ENCODE peak calls at places on chromosomes 16 and 17, in four cellular contexts. O is mucosa of descending colon, U is epithelial cell of esophagus, F is fibroblast of lung. P is an unnamed sample.

GRCh38 chr17:29616300-29617048 is 6.2 kb downstream of the CORO6 start:
- DNase-seq in O (peak), U (no peak), F (no peak), P (no peak)

GRCh38 chr17:29621751-29622194 is 939 bp downstream of the CORO6 start:
- DNase-seq in O (no peak), U (no peak), F (no peak), P (no peak)

GRCh38 chr17:8911205-8911604 is 43.7 kb upstream of the PIK3R6 start:
- DNase-seq in O (no peak), U (no peak), F (no peak), P (no peak)

GRCh38 chr16:72169708-72170107 is 2.2 kb downstream of the PMFBP1 start:
- DNase-seq in O (no peak), U (no peak), F (no peak), P (no peak)

GRCh38 chr17:38710985-38711384 is 5.9 kb downstream of the MLLT6 start:
- DNase-seq in O (no peak), U (no peak), F (no peak), P (no peak)

GRCh38 chr16:13953501-13953900 is 33.5 kb downstream of the ERCC4 start:
- DNase-seq in O (no peak), U (no peak), F (no peak), P (no peak)

GRCh38 chr16:58034128-58034685 is 8.7 kb downstream of the MMP15 start:
- DNase-seq in O (no peak), U (no peak), F (no peak), P (no peak)

GRCh38 chr16:11089504-11090124 is 145.2 kb downstream of the CLEC16A start:
- DNase-seq in O (peak), U (no peak), F (peak), P (peak)

GRCh38 chr17:38738007-38738662 is 8.0 kb downstream of the CISD3 start:
- DNase-seq in O (no peak), U (no peak), F (no peak), P (no peak)

GRCh38 chr16:77660311-77660710 is 62.0 kb upstream of the NUDT7 start:
- DNase-seq in O (no peak), U (peak), F (peak), P (peak)

GRCh38 chr17:43644081-43644480 is 17.6 kb downstream of the MEOX1 start:
- DNase-seq in O (no peak), U (peak), F (no peak), P (no peak)

GRCh38 chr17:31754239-31754945 is 104.7 kb downstream of the COPRS start:
- DNase-seq in O (no peak), U (peak), F (peak), P (peak)

GRCh38 chr17:63189082-63189481 is 223.0 kb downstream of the TANC2 start:
- DNase-seq in O (no peak), U (peak), F (peak), P (peak)

GRCh38 chr17:6660765-6661463 is 9.4 kb downstream of the C17orf100 start:
- DNase-seq in O (no peak), U (no peak), F (no peak), P (no peak)

GRCh38 chr16:31181102-31181830 is 1.3 kb downstream of the FUS start:
- DNase-seq in O (peak), U (peak), F (peak), P (peak)

GRCh38 chr17:30310562-30310961 is 18.8 kb upstream of the BLMH start:
- DNase-seq in O (no peak), U (no peak), F (no peak), P (no peak)

GRCh38 chr17:21132428-21132827 is 5.7 kb downstream of the DHRS7B start:
- DNase-seq in O (no peak), U (no peak), F (no peak), P (no peak)

GRCh38 chr17:21127508-21128077 is 829 bp downstream of the DHRS7B start:
- DNase-seq in O (no peak), U (peak), F (no peak), P (peak)

GRCh38 chr17:21126645-21127507 is at the start of gene DHRS7B:
- DNase-seq in O (peak), U (peak), F (peak), P (peak)

GRCh38 chr17:21131090-21131616 is 4.4 kb downstream of the DHRS7B start:
- DNase-seq in O (no peak), U (no peak), F (no peak), P (no peak)

DNA sequence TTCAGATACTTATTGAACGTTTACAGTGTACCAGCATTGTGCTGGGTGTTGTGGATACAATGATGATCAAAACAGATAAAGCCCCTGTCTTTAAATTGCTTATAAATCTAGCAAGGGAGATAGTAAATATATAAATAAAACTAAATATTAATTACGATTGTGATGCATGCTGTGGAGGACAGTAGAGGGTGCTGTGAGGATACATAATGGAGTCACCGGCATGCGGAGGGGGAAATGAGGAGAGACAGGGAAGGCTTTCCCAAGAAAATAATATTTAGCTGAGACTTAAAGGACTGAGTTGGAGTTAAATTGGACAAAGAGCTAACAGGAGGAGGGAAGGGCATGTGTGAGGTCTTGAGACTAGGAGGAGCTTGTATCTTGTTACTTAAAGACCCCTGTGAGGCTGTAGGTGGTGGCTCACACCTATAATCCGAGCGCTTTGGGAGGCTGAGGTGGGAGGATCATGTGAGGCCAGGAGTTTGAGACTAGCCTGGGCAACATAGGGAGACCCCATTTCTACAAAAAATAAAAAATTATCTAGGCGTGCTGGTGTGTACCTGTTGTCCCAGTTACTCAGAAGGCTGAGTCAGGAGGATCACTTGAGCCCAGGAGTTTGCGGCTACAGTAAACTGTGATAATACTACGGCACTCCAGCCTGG is 2.4 kb downstream of the DHRS7B start:
- DNase-seq in O (no peak), U (peak), F (peak), P (peak)
- TF ChIP-seq CTCF in O (no peak), U (peak), F (peak), P (peak)

DNA sequence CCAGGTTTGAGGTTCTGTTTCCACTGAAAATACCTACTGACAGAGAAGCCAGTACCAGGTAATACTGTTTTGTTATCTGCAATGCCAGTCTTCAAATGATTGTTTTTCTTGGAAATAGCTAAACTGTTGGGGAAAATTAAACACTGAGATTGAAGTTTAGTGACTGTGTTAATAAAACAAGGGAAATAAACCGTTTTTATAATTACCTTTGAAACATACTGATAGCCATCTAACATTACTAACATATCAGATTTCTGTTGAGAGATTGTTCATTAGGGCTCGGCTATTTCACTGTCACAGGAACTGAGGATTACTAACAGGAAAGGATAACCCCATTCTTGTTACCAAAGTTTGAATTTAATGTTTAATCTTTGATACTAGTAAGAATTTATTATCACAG is 42.1 kb downstream of the CYB5B start:
- DNase-seq in O (no peak), U (no peak), F (no peak), P (no peak)
- H3K4me3 ChIP-seq in O (no peak), U (no peak), F (no peak), P (no peak)

DNA sequence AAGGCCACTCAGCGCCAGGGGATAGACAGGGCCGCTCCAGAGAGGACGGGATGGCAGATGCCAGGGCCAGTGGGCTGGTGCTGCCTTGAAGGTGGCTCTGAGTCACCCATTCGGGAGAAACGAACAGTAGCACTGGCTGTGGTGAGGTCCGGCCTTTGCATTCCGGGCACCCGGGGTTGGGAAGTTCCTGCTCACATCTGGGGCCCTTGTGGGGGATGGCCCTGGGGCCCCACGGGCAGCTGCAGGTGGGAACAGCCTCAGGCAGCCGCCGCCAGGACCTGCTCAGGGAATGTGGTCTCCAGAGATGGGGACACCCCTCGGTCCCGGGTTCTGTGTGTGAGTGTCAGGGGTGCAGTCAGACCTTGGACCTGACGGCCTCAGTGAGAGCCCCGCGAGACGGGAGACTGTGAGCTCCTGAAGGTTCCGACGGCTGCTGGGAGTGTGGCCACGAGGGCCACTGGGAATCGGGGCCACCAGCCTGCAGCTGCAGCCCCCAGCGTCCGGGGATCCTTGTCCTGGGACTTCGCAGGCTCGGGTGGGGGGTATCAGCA is 1.4 kb downstream of the CBFA2T3 start:
- DNase-seq in O (no peak), U (no peak), F (no peak), P (no peak)
- TF ChIP-seq CTCF in O (no peak), U (no peak), F (no peak), P (no peak)

GRCh38 chr16:66580605-66581209 is 1.4 kb downstream of the CMTM2 start:
- DNase-seq in O (no peak), U (peak), F (peak), P (peak)
- H3K4me3 ChIP-seq in O (no peak), U (no peak), F (no peak), P (no peak)

DNA sequence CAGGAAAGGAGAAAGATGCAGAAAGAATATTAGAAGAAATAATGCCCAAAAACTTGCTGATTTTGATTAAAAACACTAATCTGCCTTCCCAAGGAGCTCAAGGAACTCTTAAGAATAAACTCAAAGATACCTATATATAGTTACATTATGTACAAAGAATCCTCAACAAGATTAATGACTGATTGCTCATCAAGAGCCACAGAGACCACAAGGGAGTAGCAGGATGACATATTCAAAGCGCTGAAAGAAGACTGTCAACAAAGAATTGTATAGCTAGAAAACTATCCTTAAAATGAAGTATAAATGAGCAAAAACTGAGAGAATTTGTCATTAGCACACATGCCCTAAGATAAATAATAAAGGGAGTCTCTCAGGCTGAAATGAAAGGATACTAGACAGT is 6.2 kb downstream of the LPCAT2 start:
- DNase-seq in O (no peak), U (peak), F (peak), P (no peak)
- TF ChIP-seq CTCF in O (no peak), U (no peak), F (no peak), P (no peak)

DNA sequence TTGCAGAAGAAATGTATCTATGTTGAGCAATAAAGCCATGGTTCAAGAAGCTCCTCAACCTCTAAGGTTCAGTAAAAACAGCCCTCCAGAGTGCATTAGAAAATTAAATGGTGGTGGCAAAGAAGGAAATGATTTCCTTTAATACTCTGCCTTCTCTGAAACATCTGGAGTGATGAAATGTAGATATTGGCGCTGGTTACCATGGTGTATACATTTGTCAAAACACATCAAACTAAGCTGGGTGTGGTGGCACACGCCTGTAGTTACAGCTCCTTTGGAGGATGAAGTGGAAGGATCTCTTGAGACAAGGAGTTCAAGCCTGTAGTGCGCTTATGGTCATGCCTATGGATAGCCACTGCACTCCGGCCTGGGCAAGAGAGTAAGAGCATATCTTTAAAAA is 6.0 kb downstream of the CAPNS2 start:
- DNase-seq in O (no peak), U (peak), F (no peak), P (peak)
- H3K4me3 ChIP-seq in O (no peak), U (no peak), F (no peak), P (no peak)

GRCh38 chr16:85917012-85917411 is 18.1 kb downstream of the IRF8 start:
- DNase-seq in O (no peak), U (no peak), F (no peak), P (no peak)
- TF ChIP-seq CTCF in O (no peak), U (no peak), F (no peak), P (peak)